ENCODE peak calls at places on chromosomes 2 and 18, in five cellular contexts. T, Z, Y, X and W are unnamed samples.

GRCh38 chr2:45758018-45758417 is 106.5 kb downstream of the PRKCE start:
- DNase-seq in T (no peak), Z (no peak), Y (no peak), X (no peak), W (no peak)

GRCh38 chr2:195494452-195494851 is 162.6 kb upstream of the SLC39A10 start:
- DNase-seq in T (no peak), Z (no peak), Y (no peak), X (no peak), W (no peak)

GRCh38 chr2:125455110-125455509 is 1200.8 kb upstream of the GYPC start:
- DNase-seq in T (no peak), Z (no peak), Y (no peak), X (no peak), W (no peak)

GRCh38 chr2:230711224-230711623 is 1.4 kb upstream of the CAB39 start:
- DNase-seq in T (no peak), Z (no peak), Y (no peak), X (no peak), W (no peak)

GRCh38 chr2:130327703-130328527 is 14.8 kb upstream of the IMP4 start:
- DNase-seq in T (no peak), Z (no peak), Y (no peak), X (peak), W (no peak)

GRCh38 chr2:83742117-83742782 is 716.8 kb downstream of the SUCLG1 start:
- DNase-seq in T (no peak), Z (no peak), Y (no peak), X (no peak), W (no peak)

GRCh38 chr2:100259991-100260390 is 62.3 kb downstream of the LONRF2 start:
- DNase-seq in T (no peak), Z (no peak), Y (no peak), X (no peak), W (no peak)

GRCh38 chr18:13440277-13441248 is 222.0 kb downstream of the LDLRAD4 start:
- DNase-seq in T (no peak), Z (no peak), Y (no peak), X (no peak), W (no peak)

GRCh38 chr2:39488450-39488849 is 51.4 kb upstream of the MAP4K3 start:
- DNase-seq in T (no peak), Z (no peak), Y (no peak), X (no peak), W (no peak)

GRCh38 chr18:13540783-13541182 is 185.6 kb downstream of the FAM210A start:
- DNase-seq in T (no peak), Z (no peak), Y (no peak), X (no peak), W (no peak)

GRCh38 chr18:36572135-36572856 is 256.5 kb downstream of the TPGS2 start:
- DNase-seq in T (no peak), Z (no peak), Y (peak), X (no peak), W (no peak)

GRCh38 chr2:30272761-30273573 is 41.6 kb downstream of the LBH start:
- DNase-seq in T (no peak), Z (no peak), Y (peak), X (no peak), W (no peak)

GRCh38 chr2:62440281-62440946 is 65.6 kb downstream of the TMEM17 start:
- DNase-seq in T (no peak), Z (no peak), Y (no peak), X (no peak), W (no peak)

GRCh38 chr2:171878481-171878993 is 15.5 kb downstream of the SLC25A12 start:
- DNase-seq in T (peak), Z (no peak), Y (no peak), X (no peak), W (no peak)

GRCh38 chr2:196594158-196594557 is 45.4 kb upstream of the CCDC150 start:
- DNase-seq in T (no peak), Z (no peak), Y (no peak), X (no peak), W (no peak)

GRCh38 chr18:31407649-31408048 is 31.1 kb downstream of the DSG4 start:
- DNase-seq in T (no peak), Z (no peak), Y (no peak), X (no peak), W (no peak)

GRCh38 chr2:240216197-240216596 is 75.7 kb upstream of the OTOS start:
- DNase-seq in T (no peak), Z (no peak), Y (no peak), X (no peak), W (peak)

GRCh38 chr18:49464718-49465598 is 4.5 kb upstream of the DYM start:
- DNase-seq in T (no peak), Z (no peak), Y (no peak), X (peak), W (no peak)

GRCh38 chr18:11004294-11004693 is 145.1 kb downstream of the PIEZO2 start:
- DNase-seq in T (no peak), Z (no peak), Y (no peak), X (no peak), W (no peak)

GRCh38 chr18:11004951-11005350 is 144.4 kb downstream of the PIEZO2 start:
- DNase-seq in T (no peak), Z (no peak), Y (no peak), X (no peak), W (no peak)

GRCh38 chr18:11002277-11002676 is 147.1 kb downstream of the PIEZO2 start:
- DNase-seq in T (no peak), Z (no peak), Y (no peak), X (no peak), W (no peak)

GRCh38 chr18:11005528-11005927 is 143.8 kb downstream of the PIEZO2 start:
- DNase-seq in T (peak), Z (no peak), Y (peak), X (no peak), W (no peak)

GRCh38 chr18:11002796-11003195 is 146.6 kb downstream of the PIEZO2 start:
- DNase-seq in T (no peak), Z (no peak), Y (no peak), X (no peak), W (no peak)
- TF ChIP-seq POLR2AphosphoS5 in T (no peak), Z (no peak), Y (no peak), X (no peak), W (no peak)

GRCh38 chr2:222864296-222864695 is 3.5 kb downstream of the ACSL3 start:
- DNase-seq in T (no peak), Z (no peak), Y (no peak), X (no peak), W (no peak)
- TF ChIP-seq POLR2AphosphoS5 in T (no peak), Z (no peak), Y (no peak), X (no peak), W (no peak)

GRCh38 chr2:47088371-47089082 is 66.6 kb downstream of the STPG4 start:
- DNase-seq in T (no peak), Z (no peak), Y (no peak), X (no peak), W (no peak)
- TF ChIP-seq POLR2AphosphoS5 in T (peak), Z (no peak), Y (no peak), X (no peak), W (no peak)

GRCh38 chr2:60536716-60537115 is 16.7 kb downstream of the BCL11A start:
- DNase-seq in T (no peak), Z (no peak), Y (no peak), X (no peak), W (no peak)
- TF ChIP-seq POLR2AphosphoS5 in T (no peak), Z (no peak), Y (no peak), X (no peak), W (no peak)

GRCh38 chr2:145744541-145745386 is 1224.8 kb upstream of the ZEB2 start:
- DNase-seq in T (no peak), Z (no peak), Y (no peak), X (no peak), W (no peak)
- TF ChIP-seq POLR2AphosphoS5 in T (no peak), Z (no peak), Y (no peak), X (no peak), W (no peak)

GRCh38 chr2:111656893-111657292 is 227.1 kb downstream of the ANAPC1 start:
- DNase-seq in T (no peak), Z (no peak), Y (no peak), X (no peak), W (no peak)

GRCh38 chr2:111654829-111655228 is 229.2 kb downstream of the ANAPC1 start:
- DNase-seq in T (no peak), Z (no peak), Y (no peak), X (no peak), W (no peak)

GRCh38 chr2:111653913-111654312 is 230.1 kb downstream of the ANAPC1 start:
- DNase-seq in T (no peak), Z (no peak), Y (no peak), X (no peak), W (no peak)

GRCh38 chr2:111657351-111657975 is 226.5 kb downstream of the ANAPC1 start:
- DNase-seq in T (no peak), Z (no peak), Y (no peak), X (no peak), W (no peak)

GRCh38 chr2:111656436-111656835 is 227.6 kb downstream of the ANAPC1 start:
- DNase-seq in T (no peak), Z (no peak), Y (no peak), X (no peak), W (no peak)
- TF ChIP-seq POLR2AphosphoS5 in T (no peak), Z (no peak), Y (no peak), X (no peak), W (no peak)

DNA sequence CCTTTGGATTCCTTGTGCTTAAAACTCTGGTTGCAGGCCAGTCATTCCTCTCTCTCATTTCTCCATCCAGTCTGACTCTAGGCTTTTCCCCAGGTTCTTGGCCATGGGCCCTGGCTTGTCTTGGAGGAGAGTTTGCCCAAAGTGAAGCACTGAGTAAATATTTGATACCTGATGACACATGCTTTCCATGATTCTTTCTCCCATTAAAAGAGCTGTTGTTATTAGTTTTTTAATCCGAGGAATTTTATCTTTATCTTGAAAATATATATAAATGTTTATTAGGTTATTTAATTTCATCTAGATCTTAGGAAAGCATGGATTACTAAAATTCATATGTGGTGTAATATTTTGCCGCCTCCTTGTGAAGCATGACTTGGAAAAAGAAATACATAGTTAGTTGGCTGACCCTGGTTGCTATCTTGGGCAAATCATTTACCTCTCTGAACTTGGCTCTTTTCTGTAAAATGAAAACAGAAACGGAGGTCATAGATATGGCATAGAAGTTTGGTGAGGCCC is 650.1 kb downstream of the SLC4A3 start:
- DNase-seq in T (peak), Z (no peak), Y (no peak), X (no peak), W (peak)
- TF ChIP-seq POLR2AphosphoS5 in T (peak), Z (no peak), Y (no peak), X (no peak), W (no peak)

GRCh38 chr18:79372461-79372860 is 23.3 kb upstream of the NFATC1 start:
- DNase-seq in T (no peak), Z (no peak), Y (no peak), X (no peak), W (no peak)

GRCh38 chr18:79373736-79374135 is 22.0 kb upstream of the NFATC1 start:
- DNase-seq in T (no peak), Z (no peak), Y (no peak), X (no peak), W (no peak)

GRCh38 chr18:79374408-79375171 is 21.1 kb upstream of the NFATC1 start:
- DNase-seq in T (no peak), Z (no peak), Y (no peak), X (no peak), W (no peak)

GRCh38 chr18:79372991-79373390 is 22.7 kb upstream of the NFATC1 start:
- DNase-seq in T (no peak), Z (no peak), Y (no peak), X (no peak), W (no peak)

GRCh38 chr18:79371536-79372210 is 24.1 kb upstream of the NFATC1 start:
- DNase-seq in T (no peak), Z (no peak), Y (no peak), X (no peak), W (no peak)
- TF ChIP-seq POLR2AphosphoS5 in T (no peak), Z (no peak), Y (no peak), X (no peak), W (no peak)

DNA sequence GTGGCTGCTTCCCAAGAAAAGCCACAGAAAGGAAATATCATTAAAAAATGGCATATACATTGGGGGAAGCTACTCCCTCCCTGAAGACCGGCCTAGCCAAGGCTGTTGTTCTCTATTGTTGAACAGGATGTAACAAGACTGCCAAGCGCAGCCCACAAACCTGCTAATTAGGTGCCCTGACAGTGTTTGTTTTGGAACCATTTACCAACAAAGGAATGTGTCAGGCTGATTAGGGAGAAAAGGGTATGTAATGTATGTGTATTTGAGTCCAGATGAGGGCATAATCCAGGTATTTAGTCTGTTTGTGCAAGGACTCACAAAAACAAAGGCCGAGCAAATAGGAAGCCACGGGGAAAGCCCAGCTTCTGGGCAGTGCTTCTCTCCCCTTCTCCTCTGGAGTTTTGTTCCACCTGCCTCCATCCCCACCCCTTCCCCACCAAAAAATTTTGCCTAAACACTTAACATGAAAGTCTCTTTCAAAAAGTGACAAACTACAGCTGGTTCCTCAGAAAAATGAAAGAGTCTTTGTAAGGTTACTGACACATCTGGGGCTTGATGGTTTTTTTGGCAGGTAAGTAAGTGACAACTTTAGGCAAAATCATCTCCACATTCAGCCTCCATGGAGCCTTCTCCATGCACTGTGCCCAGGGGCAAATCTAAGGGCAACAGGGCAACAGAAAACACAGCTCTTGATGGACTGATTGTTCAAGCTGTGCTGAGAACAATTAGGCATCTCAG is 78.3 kb upstream of the FZD5 start:
- DNase-seq in T (peak), Z (no peak), Y (peak), X (no peak), W (peak)
- TF ChIP-seq POLR2AphosphoS5 in T (peak), Z (no peak), Y (peak), X (no peak), W (peak)